ENCODE peak calls at places on chromosomes 4 and X, in four cellular contexts. D is brain microvascular endothelial cell, Q is AG04450, C is GM23248. N is an unnamed sample.

GRCh38 chr4:126448093-126448820 is 1133.5 kb downstream of the FAT4 start:
- DNase-seq in D (no peak), Q (no peak), C (peak; percentile 28), N (no peak)

GRCh38 chrX:85927740-85928139 is 119.6 kb downstream of the CHM start:
- DNase-seq in Q (no peak), D (no peak), C (no peak), N (no peak)

GRCh38 chr4:26701095-26701494 is 117.2 kb downstream of the TBC1D19 start:
- DNase-seq in D (no peak), Q (no peak), C (no peak), N (no peak)

GRCh38 chr4:159312236-159312635 is 209.4 kb downstream of the RAPGEF2 start:
- DNase-seq in C (no peak), Q (no peak), D (no peak), N (no peak)

GRCh38 chr4:108244576-108244975 is 75.8 kb upstream of the LEF1 start:
- DNase-seq in C (no peak), Q (no peak), D (no peak), N (no peak)

GRCh38 chrX:40462797-40463196 is 118.0 kb upstream of the ATP6AP2 start:
- DNase-seq in D (no peak), Q (no peak), C (no peak), N (no peak)

GRCh38 chr4:188821500-188821899 is 682.3 kb downstream of the TRIML1 start:
- DNase-seq in Q (no peak), D (no peak), C (no peak), N (no peak)

GRCh38 chrX:27694667-27695066 is 104.5 kb downstream of the DCAF8L2 start:
- DNase-seq in Q (no peak), D (no peak), C (no peak), N (no peak)

GRCh38 chrX:30935985-30936384 is 46.9 kb upstream of the TAB3 start:
- DNase-seq in C (peak; percentile 44), D (peak; percentile 28), Q (no peak), N (no peak)

GRCh38 chr4:165834116-165834515 is 38.9 kb upstream of the TLL1 start:
- DNase-seq in Q (no peak), D (no peak), C (no peak), N (no peak)

GRCh38 chr4:8559524-8560264 is 20.5 kb upstream of the GPR78 start:
- DNase-seq in Q (no peak), D (no peak), C (no peak), N (no peak)

GRCh38 chr4:128247906-128248305 is 39.7 kb downstream of the PGRMC2 start:
- DNase-seq in C (no peak), D (no peak), Q (no peak), N (no peak)

GRCh38 chr4:123505077-123505456 is 108.5 kb downstream of the SPRY1 start:
- DNase-seq in D (peak; percentile 16), C (no peak), Q (no peak), N (no peak)
- H3K4me3 ChIP-seq in D (peak overlapping the region; percentile 65), C (peak overlapping the region; percentile 71), Q (peak overlapping the region; percentile 57), N (peak overlapping the region; percentile 72)

GRCh38 chr4:121408-122084 is 2.8 kb upstream of the ZNF718 start:
- DNase-seq in D (no peak), Q (no peak), C (no peak), N (no peak)
- H3K4me3 ChIP-seq in D (no peak overlapping the region), Q (no peak overlapping the region), C (no peak overlapping the region), N (no peak overlapping the region)

GRCh38 chr4:21952549-21952948 is 4.0 kb upstream of the KCNIP4 start:
- DNase-seq in D (no peak), Q (no peak), C (no peak), N (no peak)

GRCh38 chr4:21947768-21948346 is 715 bp downstream of the KCNIP4 start:
- DNase-seq in C (peak; percentile 3), Q (no peak), D (no peak), N (no peak)

GRCh38 chr4:21948347-21949072 is at the start of gene KCNIP4:
- DNase-seq in D (peak; percentile 6), C (peak; percentile 63), Q (no peak), N (no peak)

GRCh38 chr4:21946858-21947257 is 1.7 kb downstream of the KCNIP4 start:
- DNase-seq in D (no peak), C (no peak), Q (no peak), N (no peak)

DNA sequence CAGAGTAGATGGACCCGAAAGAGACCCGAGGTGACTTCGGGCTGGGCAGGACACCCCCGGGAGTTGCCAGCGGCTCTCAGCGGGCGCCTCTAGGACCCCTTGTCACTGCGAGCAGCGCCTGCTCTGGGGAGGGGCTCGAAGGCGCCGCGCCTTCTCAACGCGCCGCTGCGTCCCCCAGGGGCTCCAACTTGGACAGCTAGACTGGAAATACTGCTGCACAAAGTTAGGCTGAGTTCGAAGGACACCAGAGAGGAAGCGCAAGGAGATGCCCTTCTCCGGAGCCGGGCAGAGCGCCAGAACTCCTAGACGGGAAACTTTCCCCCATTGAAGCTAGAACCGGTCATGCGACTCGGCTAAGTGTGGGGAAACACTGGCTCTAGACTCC is 493 bp upstream of the KCNIP4 start:
- DNase-seq in Q (no peak), C (peak; percentile 33), D (no peak), N (no peak)
- H3K4me3 ChIP-seq in Q (no peak overlapping the region), C (peak overlapping the region; percentile 73), D (peak overlapping the region; percentile 52), N (peak overlapping the region; percentile 49)

GRCh38 chrX:12871181-12871580 is 4.3 kb downstream of the TLR7 start:
- DNase-seq in C (no peak), Q (no peak), D (no peak), N (no peak)

GRCh38 chrX:12866451-12867377 is at the start of gene TLR7:
- DNase-seq in D (no peak), Q (no peak), C (no peak), N (no peak)

GRCh38 chrX:12865359-12865758 is 1.5 kb upstream of the TLR7 start:
- DNase-seq in C (no peak), D (no peak), Q (no peak), N (no peak)

GRCh38 chrX:12868747-12869146 is 1.9 kb downstream of the TLR7 start:
- DNase-seq in C (no peak), D (no peak), Q (no peak), N (no peak)

GRCh38 chrX:12867746-12868145 is 874 bp downstream of the TLR7 start:
- DNase-seq in C (no peak), D (no peak), Q (no peak), N (no peak)
- H3K4me3 ChIP-seq in C (no peak overlapping the region), D (no peak overlapping the region), Q (no peak overlapping the region), N (no peak overlapping the region)

DNA sequence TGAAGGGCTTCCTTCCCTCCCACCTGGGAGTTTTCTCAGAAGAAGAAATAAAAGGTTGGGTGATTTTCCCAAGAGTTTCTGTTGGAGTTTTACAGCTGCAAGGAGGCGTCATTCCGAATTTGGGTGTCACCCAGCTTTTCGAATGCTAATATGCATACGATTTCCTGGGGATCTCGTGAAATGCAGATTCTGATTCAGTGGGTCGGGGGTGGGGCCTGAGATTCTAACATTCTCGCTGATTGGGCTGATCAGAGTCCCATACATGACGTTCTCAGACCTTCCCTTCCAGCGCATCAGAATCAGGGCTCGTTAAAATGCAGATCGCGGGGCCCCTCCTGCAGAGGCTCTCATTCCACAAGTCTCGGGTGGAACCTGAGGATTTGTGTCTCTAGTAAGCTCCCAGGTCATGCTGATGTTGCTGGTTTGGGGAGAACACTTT is 125.8 kb upstream of the STX18 start:
- DNase-seq in C (peak; percentile 36), Q (no peak), D (no peak), N (no peak)
- H3K4me3 ChIP-seq in C (peak overlapping the region; percentile 6), Q (no peak overlapping the region), D (no peak overlapping the region), N (no peak overlapping the region)

DNA sequence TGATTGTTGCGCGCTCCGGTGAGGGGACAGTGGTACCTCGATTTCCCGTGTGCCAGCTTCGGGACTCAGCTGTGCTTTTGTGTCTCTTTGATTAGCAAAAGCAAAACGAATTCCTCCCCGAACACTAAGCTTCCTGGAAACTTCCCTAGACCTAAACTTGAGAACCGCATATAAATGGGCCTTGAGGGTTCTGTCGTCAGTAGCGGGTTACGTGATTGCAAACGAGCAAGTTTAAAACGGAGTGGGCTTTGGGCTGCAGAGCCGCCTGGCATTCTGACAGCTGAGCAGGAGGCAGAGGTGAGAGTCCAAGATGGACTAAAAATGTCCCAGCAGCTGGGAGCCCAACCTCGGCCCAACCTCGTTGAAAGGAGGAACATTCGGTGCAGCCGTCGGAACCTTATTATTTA is 1.2 kb upstream of the TAPT1 start:
- DNase-seq in C (peak; percentile 57), Q (no peak), D (peak; percentile 4), N (no peak)
- H3K4me3 ChIP-seq in C (peak overlapping the region; percentile 92), Q (peak overlapping the region; percentile 77), D (peak overlapping the region; percentile 78), N (peak overlapping the region; percentile 85)

GRCh38 chrX:102950908-102951866 is 14.1 kb downstream of the RAB40AL start:
- DNase-seq in Q (no peak), C (peak; percentile 38), D (peak; percentile 35), N (no peak)
- H3K4me3 ChIP-seq in Q (no peak overlapping the region), C (peak overlapping the region; percentile 69), D (peak overlapping the region; percentile 47), N (peak overlapping the region; percentile 27)

GRCh38 chr4:19026281-19026680 is 1004.7 kb upstream of the LCORL start:
- DNase-seq in D (no peak), Q (no peak), C (peak; percentile 14), N (no peak)
- H3K4me3 ChIP-seq in D (no peak overlapping the region), Q (no peak overlapping the region), C (no peak overlapping the region), N (no peak overlapping the region)